ENCODE peak calls at places on chromosomes 6 and 20, in six cellular contexts. F is mammary epithelial cell, I is PC-3, Z is T-helper 1 cell, B is DMS153, T is GM12878. G is an unnamed sample.

GRCh38 chr6:161682982-161683381 is 409.1 kb upstream of the AGPAT4 start:
- DNase-seq in F (no peak), I (peak; percentile 4), Z (no peak), B (no peak), T (no peak), G (no peak)

GRCh38 chr6:96089173-96089572 is 73.4 kb downstream of the FUT9 start:
- DNase-seq in F (peak; percentile 2), I (peak; percentile 42), Z (no peak), B (no peak), T (no peak), G (no peak)

GRCh38 chr6:16684195-16684689 is 77.0 kb downstream of the ATXN1 start:
- DNase-seq in F (peak; percentile 46), I (peak; percentile 71), Z (no peak), B (no peak), T (no peak), G (no peak)

GRCh38 chr6:18276610-18277009 is 12.3 kb upstream of the DEK start:
- DNase-seq in F (peak; percentile 42), I (no peak), Z (no peak), B (no peak), T (no peak), G (no peak)

GRCh38 chr6:4401408-4402367 is 266.3 kb upstream of the ECI2 start:
- DNase-seq in F (no peak), I (peak; percentile 89), Z (no peak), B (no peak), T (no peak), G (no peak)

GRCh38 chr6:153024401-153025017 is 22.0 kb upstream of the MTRF1L start:
- DNase-seq in F (peak; percentile 54), I (peak; percentile 82), Z (peak; percentile 16), B (no peak), T (peak; percentile 45), G (no peak)

GRCh38 chr6:146358341-146359046 is 185.1 kb upstream of the RAB32 start:
- DNase-seq in F (peak; percentile 13), I (peak; percentile 48), Z (no peak), B (no peak), T (no peak), G (no peak)

GRCh38 chr20:51469578-51470520 is 72.7 kb downstream of the NFATC2 start:
- DNase-seq in F (no peak), I (no peak), Z (no peak), B (peak; percentile 8), T (no peak), G (no peak)

GRCh38 chr6:53547815-53548496 is 3.1 kb upstream of the GCLC start:
- DNase-seq in F (peak; percentile 95), I (peak; percentile 97), Z (peak; percentile 88), B (peak; percentile 91), T (peak; percentile 69), G (peak; percentile 86)

GRCh38 chr20:41436679-41437078 is 70.1 kb upstream of the EMILIN3 start:
- DNase-seq in F (peak; percentile 37), I (peak; percentile 19), Z (no peak), B (no peak), T (no peak), G (no peak)

GRCh38 chr20:55375920-55376319 is 629.4 kb downstream of the CBLN4 start:
- DNase-seq in F (no peak), I (no peak), Z (no peak), B (peak; percentile 8), T (no peak), G (no peak)

GRCh38 chr6:98823845-98824162 is 10.6 kb upstream of the POU3F2 start:
- DNase-seq in F (no peak), I (no peak), Z (no peak), B (no peak), T (no peak), G (no peak)

G was measured in T follicular helper cell.